ENCODE peak calls at places on chromosome 2, in four cellular contexts. C is SK-N-SH, N is AG04450, G is dorsolateral prefrontal cortex. E is an unnamed sample.

GRCh38 chr2:237695201-237695780 is 67.9 kb downstream of the LRRFIP1 start:
- DNase-seq in C (no peak), N (peak), G (no peak), E (peak)

GRCh38 chr2:189086710-189087109 is 92.9 kb downstream of the COL5A2 start:
- DNase-seq in C (no peak), N (no peak), G (no peak), E (peak)

GRCh38 chr2:109353806-109354745 is 225.1 kb downstream of the SH3RF3 start:
- DNase-seq in C (peak), N (no peak), G (no peak), E (no peak)

GRCh38 chr2:161166538-161167409 is 6.5 kb downstream of the TANK start:
- DNase-seq in C (no peak), N (no peak), G (no peak), E (no peak)

GRCh38 chr2:104769096-104769495 is 84.8 kb upstream of the POU3F3 start:
- DNase-seq in C (no peak), N (no peak), G (no peak), E (no peak)

GRCh38 chr2:96359866-96360265 is 24.3 kb downstream of the NCAPH start:
- DNase-seq in C (no peak), N (no peak), G (no peak), E (no peak)

GRCh38 chr2:37230581-37230980 is 815 bp downstream of the CEBPZ start:
- DNase-seq in C (peak), N (no peak), G (no peak), E (no peak)

GRCh38 chr2:182381225-182381624 is 45.6 kb downstream of the PDE1A start:
- DNase-seq in C (no peak), N (no peak), G (no peak), E (no peak)

GRCh38 chr2:157333304-157334047 is 7.9 kb upstream of the ERMN start:
- DNase-seq in C (no peak), N (no peak), G (no peak), E (no peak)

GRCh38 chr2:135815269-135815668 is 21.7 kb downstream of the LCT start:
- DNase-seq in C (no peak), N (no peak), G (no peak), E (no peak)

GRCh38 chr2:37376421-37377186 is 32.2 kb downstream of the QPCT start:
- DNase-seq in C (no peak), N (peak), G (no peak), E (peak)

GRCh38 chr2:64952896-64953482 is 36.2 kb upstream of the SLC1A4 start:
- DNase-seq in C (no peak), N (peak), G (no peak), E (peak)

GRCh38 chr2:19538411-19538963 is 180.1 kb upstream of the OSR1 start:
- DNase-seq in C (no peak), N (peak), G (no peak), E (peak)

GRCh38 chr2:40606862-40607261 is 155.0 kb upstream of the SLC8A1 start:
- DNase-seq in C (no peak), N (no peak), G (no peak), E (no peak)

GRCh38 chr2:176075476-176075875 is 8.3 kb downstream of the EVX2 start:
- DNase-seq in C (no peak), N (no peak), G (no peak), E (no peak)

GRCh38 chr2:9428965-9429577 is 5.6 kb downstream of the CPSF3 start:
- DNase-seq in C (no peak), N (no peak), G (no peak), E (no peak)

GRCh38 chr2:47230418-47230817 is 75.3 kb upstream of the STPG4 start:
- DNase-seq in C (no peak), N (no peak), G (peak), E (no peak)

GRCh38 chr2:73260338-73260984 is 23.8 kb downstream of the FBXO41 start:
- DNase-seq in C (peak), N (no peak), G (no peak), E (no peak)

GRCh38 chr2:163735692-163736432 is at the start of gene FIGN:
- DNase-seq in C (peak), N (peak), G (peak), E (peak)

GRCh38 chr2:201157694-201158093 is 25.2 kb upstream of the CASP10 start:
- DNase-seq in C (no peak), N (no peak), G (no peak), E (no peak)

GRCh38 chr2:135557533-135557932 is 26.2 kb downstream of the R3HDM1 start:
- DNase-seq in C (no peak), N (no peak), G (no peak), E (no peak)

GRCh38 chr2:112836695-112837117 is at the start of gene IL1B:
- DNase-seq in C (no peak), N (peak), G (no peak), E (no peak)

GRCh38 chr2:65281626-65282351 is 54.2 kb downstream of the ACTR2 start:
- DNase-seq in C (no peak), N (no peak), G (no peak), E (no peak)

GRCh38 chr2:124836415-124836814 is 811.3 kb downstream of the CNTNAP5 start:
- DNase-seq in C (peak), N (peak), G (no peak), E (no peak)

GRCh38 chr2:219765236-219765635 is 137.8 kb downstream of the SLC4A3 start:
- DNase-seq in C (no peak), N (no peak), G (no peak), E (no peak)

GRCh38 chr2:162074937-162075688 is 1.1 kb upstream of the DPP4 start:
- DNase-seq in C (no peak), N (no peak), G (no peak), E (no peak)

GRCh38 chr2:136060401-136060940 is 57.5 kb downstream of the CXCR4 start:
- DNase-seq in C (no peak), N (no peak), G (no peak), E (no peak)

GRCh38 chr2:71703981-71704545 is 250.7 kb downstream of the DYSF start:
- DNase-seq in C (no peak), N (no peak), G (no peak), E (no peak)

GRCh38 chr2:38176619-38177021 is 100.7 kb upstream of the CYP1B1 start:
- DNase-seq in C (no peak), N (peak), G (no peak), E (no peak)

GRCh38 chr2:119234021-119235019 is 10.7 kb downstream of the STEAP3 start:
- DNase-seq in C (peak), N (no peak), G (no peak), E (no peak)

GRCh38 chr2:102336502-102336945 is 19.1 kb upstream of the IL18R1 start:
- DNase-seq in C (no peak), N (no peak), G (no peak), E (no peak)

GRCh38 chr2:112062894-112063293 is 7.8 kb downstream of the TMEM87B start:
- DNase-seq in C (no peak), N (no peak), G (no peak), E (no peak)

GRCh38 chr2:212905640-212906201 is 245.7 kb downstream of the IKZF2 start:
- DNase-seq in C (no peak), N (no peak), G (no peak), E (no peak)

GRCh38 chr2:57373530-57373929 is 673.1 kb upstream of the VRK2 start:
- DNase-seq in C (no peak), N (no peak), G (no peak), E (peak)

GRCh38 chr2:12126325-12126724 is 379.9 kb downstream of the LPIN1 start:
- DNase-seq in C (no peak), N (no peak), G (no peak), E (no peak)
- TF ChIP-seq CTCF in C (no peak), N (no peak), G (no peak), E (no peak)

GRCh38 chr2:14634223-14634884 is 1.8 kb downstream of the LRATD1 start:
- DNase-seq in C (peak), N (peak), G (peak), E (no peak)

GRCh38 chr2:14634885-14635871 is 2.7 kb downstream of the LRATD1 start:
- DNase-seq in C (peak), N (no peak), G (peak), E (no peak)

GRCh38 chr2:14642499-14642898 is 10.0 kb downstream of the LRATD1 start:
- DNase-seq in C (no peak), N (no peak), G (no peak), E (no peak)

GRCh38 chr2:14641116-14641515 is 8.6 kb downstream of the LRATD1 start:
- DNase-seq in C (no peak), N (no peak), G (no peak), E (no peak)

GRCh38 chr2:14638488-14638887 is 6.0 kb downstream of the LRATD1 start:
- DNase-seq in C (no peak), N (no peak), G (no peak), E (no peak)
- H3K4me3 ChIP-seq in C (no peak), N (no peak), G (no peak), E (no peak)

GRCh38 chr2:126403039-126403666 is 252.8 kb upstream of the GYPC start:
- DNase-seq in C (no peak), N (no peak), G (no peak), E (no peak)

GRCh38 chr2:126399001-126399400 is 257.0 kb upstream of the GYPC start:
- DNase-seq in C (no peak), N (no peak), G (no peak), E (no peak)
- TF ChIP-seq CTCF in C (no peak), N (no peak), G (no peak), E (no peak)

DNA sequence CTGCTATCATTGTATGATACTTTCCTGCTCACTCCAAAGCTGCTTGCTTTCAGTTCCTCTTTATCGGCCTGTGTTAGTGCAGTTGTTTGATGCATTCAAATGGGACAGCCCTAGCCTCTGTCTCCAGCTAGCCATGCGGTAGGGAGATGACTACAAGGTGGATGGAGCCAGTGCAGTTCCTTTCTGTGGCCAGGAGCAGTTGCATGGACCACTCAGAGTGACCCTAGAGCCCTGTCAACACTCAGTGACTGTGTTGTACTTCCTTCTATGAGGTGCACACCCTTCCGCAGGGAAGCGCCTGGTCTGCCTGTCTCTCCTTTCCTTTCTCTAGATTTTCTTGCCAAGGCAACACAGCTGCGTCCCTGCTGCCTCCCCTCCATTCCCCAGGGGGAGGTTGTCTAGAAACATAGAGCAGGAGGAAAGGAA is 33.8 kb downstream of the KCNS3 start:
- DNase-seq in C (no peak), N (no peak), G (no peak), E (no peak)
- H3K4me3 ChIP-seq in C (no peak), N (no peak), G (no peak), E (no peak)

GRCh38 chr2:221142341-221142740 is 429.8 kb downstream of the EPHA4 start:
- DNase-seq in C (no peak), N (no peak), G (no peak), E (no peak)

GRCh38 chr2:221133941-221134340 is 438.2 kb downstream of the EPHA4 start:
- DNase-seq in C (no peak), N (no peak), G (no peak), E (no peak)

GRCh38 chr2:221134718-221135117 is 437.4 kb downstream of the EPHA4 start:
- DNase-seq in C (no peak), N (no peak), G (no peak), E (no peak)

GRCh38 chr2:221135699-221136098 is 436.4 kb downstream of the EPHA4 start:
- DNase-seq in C (no peak), N (no peak), G (no peak), E (no peak)

GRCh38 chr2:221137385-221137784 is 434.7 kb downstream of the EPHA4 start:
- DNase-seq in C (no peak), N (no peak), G (no peak), E (no peak)
- TF ChIP-seq CTCF in C (no peak), N (no peak), G (no peak), E (no peak)